ENCODE peak calls at places on chromosome 1, in eight cellular contexts. S, K, W, E, P, O, N and F are unnamed samples.

GRCh38 chr1:41712687-41713086 is 206.0 kb downstream of the HIVEP3 start:
- DNase-seq in O (no peak), W (no peak), N (peak; percentile 39), S (no peak), E (no peak), P (no peak), K (no peak), F (no peak)

GRCh38 chr1:107858323-107858722 is 106.7 kb downstream of the VAV3 start:
- DNase-seq in K (no peak), P (no peak), N (no peak), O (no peak), S (no peak), E (no peak), W (no peak), F (no peak)

GRCh38 chr1:23069149-23069548 is 49.9 kb downstream of the KDM1A start:
- DNase-seq in O (no peak), P (no peak), E (no peak), K (no peak), S (no peak), N (no peak), W (no peak), F (no peak)

GRCh38 chr1:95029532-95029931 is 43.2 kb downstream of the ALG14 start:
- DNase-seq in K (no peak), O (no peak), N (no peak), E (no peak), P (no peak), W (no peak), S (no peak), F (no peak)

GRCh38 chr1:29243863-29244185 is 7.5 kb downstream of the PTPRU start:
- DNase-seq in E (no peak), P (peak; percentile 82), O (no peak), W (no peak), S (no peak), K (no peak), N (peak; percentile 89), F (no peak)

GRCh38 chr1:179137623-179138235 is 55.9 kb downstream of the TOR3A start:
- DNase-seq in N (peak; percentile 30), E (no peak), P (peak; percentile 79), W (no peak), K (peak; percentile 7), O (no peak), S (no peak), F (no peak)

GRCh38 chr1:199394856-199395255 is 632.7 kb upstream of the NR5A2 start:
- DNase-seq in W (no peak), S (no peak), E (no peak), N (no peak), O (no peak), P (no peak), K (no peak), F (no peak)

GRCh38 chr1:173043253-173043652 is 7.5 kb downstream of the TNFSF18 start:
- DNase-seq in O (no peak), P (peak; percentile 76), E (no peak), W (no peak), K (no peak), S (no peak), N (peak; percentile 73), F (no peak)

GRCh38 chr1:113390871-113391642 is 742 bp downstream of the MAGI3 start:
- DNase-seq in O (peak; percentile 74), N (peak; percentile 59), S (peak; percentile 53), W (no peak), E (peak; percentile 72), P (peak; percentile 15), K (peak; percentile 48), F (peak; percentile 73)

GRCh38 chr1:219460561-219461511 is 152.1 kb downstream of the ZC3H11B start:
- DNase-seq in W (no peak), O (no peak), P (peak; percentile 3), E (no peak), N (peak; percentile 12), S (no peak), K (no peak), F (no peak)

GRCh38 chr1:227560814-227561213 is 2.5 kb upstream of the ZNF678 start:
- DNase-seq in W (no peak), E (no peak), K (no peak), N (no peak), O (peak; percentile 4), S (no peak), P (no peak), F (no peak)